ENCODE peak calls at places on chromosomes 12 and 14, in five cellular contexts. O, N, P, D and H are unnamed samples.

GRCh38 chr12:27253347-27253746 is 9.3 kb downstream of the STK38L start:
- DNase-seq in O (no peak), D (no peak), N (no peak), P (no peak), H (no peak)

GRCh38 chr12:53483225-53483978 is 15.9 kb downstream of the MAP3K12 start:
- DNase-seq in N (no peak), D (no peak), P (no peak), O (no peak), H (no peak)

GRCh38 chr14:60805881-60806569 is 71.5 kb downstream of the MNAT1 start:
- DNase-seq in D (no peak), P (no peak), O (no peak), N (no peak), H (no peak)

GRCh38 chr12:89016970-89017778 is 335.1 kb downstream of the DUSP6 start:
- DNase-seq in D (no peak), P (no peak), N (no peak), O (no peak), H (peak)

GRCh38 chr12:115227137-115227615 is 543.2 kb upstream of the TBX3 start:
- DNase-seq in N (no peak), O (no peak), P (no peak), D (no peak), H (peak)

GRCh38 chr12:3458041-3458440 is 33.0 kb upstream of the PRMT8 start:
- DNase-seq in N (no peak), O (no peak), P (no peak), D (no peak), H (no peak)

GRCh38 chr12:105667880-105668279 is 337.4 kb downstream of the C12orf75 start:
- DNase-seq in N (no peak), P (no peak), O (no peak), D (no peak), H (no peak)

GRCh38 chr12:24424889-24425600 is 475.6 kb upstream of the SOX5 start:
- DNase-seq in O (no peak), N (no peak), P (no peak), D (no peak), H (no peak)

GRCh38 chr14:96956464-96957239 is 159.5 kb downstream of the VRK1 start:
- DNase-seq in P (no peak), D (no peak), N (no peak), O (no peak), H (no peak)

GRCh38 chr12:47837190-47838171 is 17.8 kb upstream of the HDAC7 start:
- DNase-seq in P (peak), O (peak), N (peak), D (peak), H (peak)

GRCh38 chr12:65778268-65779090 is 45.8 kb upstream of the HMGA2 start:
- DNase-seq in P (no peak), N (no peak), D (no peak), O (no peak), H (no peak)

GRCh38 chr14:95038521-95039250 is 118.6 kb downstream of the DICER1 start:
- DNase-seq in O (no peak), P (no peak), D (no peak), N (no peak), H (no peak)